ENCODE peak calls at places on chromosomes 2 and 18, in four cellular contexts. X, K, Y and A are unnamed samples.

GRCh38 chr2:122980672-122981071 is 1044.4 kb upstream of the CNTNAP5 start:
- DNase-seq in Y (no peak), X (no peak), K (no peak), A (peak)

GRCh38 chr2:25567406-25567805 is 106.0 kb downstream of the DTNB start:
- DNase-seq in Y (no peak), X (no peak), K (no peak), A (peak)

GRCh38 chr2:16665746-16666452 is at the start of gene CYRIA:
- DNase-seq in Y (peak), X (no peak), K (peak), A (no peak)

GRCh38 chr2:70977605-70978205 is 725 bp upstream of the ANKRD53 start:
- DNase-seq in K (no peak), X (no peak), Y (no peak), A (peak)

GRCh38 chr2:17107131-17107530 is 411.1 kb downstream of the RAD51AP2 start:
- DNase-seq in K (no peak), X (no peak), Y (no peak), A (no peak)

GRCh38 chr18:26307161-26307773 is 81.0 kb downstream of the TAF4B start:
- DNase-seq in X (no peak), K (no peak), Y (no peak), A (peak)

GRCh38 chr2:18701981-18702380 is 112.6 kb upstream of the NT5C1B start:
- DNase-seq in K (no peak), Y (no peak), X (no peak), A (peak)

GRCh38 chr2:204982303-204982702 is 437.0 kb downstream of the PARD3B start:
- DNase-seq in Y (no peak), X (no peak), K (no peak), A (peak)

GRCh38 chr2:47569658-47570398 is 166.9 kb downstream of the MSH2 start:
- DNase-seq in X (no peak), Y (no peak), K (no peak), A (no peak)

GRCh38 chr2:160371251-160372009 is 122.2 kb downstream of the RBMS1 start:
- DNase-seq in Y (no peak), K (no peak), X (no peak), A (no peak)

GRCh38 chr2:85777441-85777861 is 23.7 kb downstream of the ATOH8 start:
- DNase-seq in X (no peak), K (no peak), Y (no peak), A (no peak)

GRCh38 chr2:68476454-68476853 is 9.1 kb downstream of the APLF start:
- DNase-seq in K (no peak), Y (no peak), X (no peak), A (no peak)

GRCh38 chr2:102258025-102258385 is 53.4 kb upstream of the IL1RL1 start:
- DNase-seq in Y (no peak), X (no peak), K (no peak), A (no peak)

GRCh38 chr2:1210352-1210751 is 202.9 kb upstream of the TPO start:
- DNase-seq in Y (no peak), K (no peak), X (no peak), A (no peak)

GRCh38 chr2:38671946-38672345 is 6.0 kb downstream of the GALM start:
- DNase-seq in X (no peak), K (no peak), Y (no peak), A (no peak)

GRCh38 chr2:3151153-3151918 is 226.3 kb downstream of the EIPR1 start:
- DNase-seq in X (no peak), K (no peak), Y (no peak), A (no peak)